ENCODE peak calls at places on chromosomes 2 and 18, in six cellular contexts. One of them, this sample, is unnamed.

GRCh38 chr2:71460595-71461303 is 7.4 kb downstream of the DYSF start:
- DNase-seq in transverse colon: no peak
- DNase-seq in IMR-90: no peak
- DNase-seq in tibial nerve: no peak
- DNase-seq in A549: peak; percentile 60
- DNase-seq in spleen: no peak
- DNase-seq in this sample: peak; percentile 66

GRCh38 chr2:235659767-235660322 is 166.0 kb downstream of the AGAP1 start:
- DNase-seq in A549: no peak
- DNase-seq in spleen: no peak
- DNase-seq in tibial nerve: no peak
- DNase-seq in IMR-90: peak; percentile 93
- DNase-seq in transverse colon: no peak
- DNase-seq in this sample: no peak

GRCh38 chr2:131092409-131093065 is 723 bp downstream of the FAM168B start:
- DNase-seq in A549: no peak
- DNase-seq in tibial nerve: no peak
- DNase-seq in IMR-90: no peak
- DNase-seq in spleen: no peak
- DNase-seq in transverse colon: no peak
- DNase-seq in this sample: no peak

GRCh38 chr2:69961496-69961895 is at the start of gene ASPRV1:
- DNase-seq in A549: no peak
- DNase-seq in spleen: no peak
- DNase-seq in transverse colon: no peak
- DNase-seq in IMR-90: no peak
- DNase-seq in tibial nerve: no peak
- DNase-seq in this sample: no peak

GRCh38 chr2:239873656-239874635 is 151.2 kb downstream of the NDUFA10 start:
- DNase-seq in transverse colon: no peak
- DNase-seq in tibial nerve: no peak
- DNase-seq in IMR-90: no peak
- DNase-seq in spleen: no peak
- DNase-seq in A549: no peak
- DNase-seq in this sample: no peak

GRCh38 chr2:33307659-33308311 is 168.7 kb upstream of the RASGRP3 start:
- DNase-seq in IMR-90: no peak
- DNase-seq in A549: no peak
- DNase-seq in transverse colon: no peak
- DNase-seq in spleen: no peak
- DNase-seq in tibial nerve: no peak
- DNase-seq in this sample: no peak

GRCh38 chr2:236899945-236900640 is 185.6 kb upstream of the COPS8 start:
- DNase-seq in transverse colon: no peak
- DNase-seq in IMR-90: no peak
- DNase-seq in A549: no peak
- DNase-seq in spleen: no peak
- DNase-seq in tibial nerve: no peak
- DNase-seq in this sample: no peak

GRCh38 chr2:200585730-200586643 is at the start of gene AOX1:
- DNase-seq in transverse colon: peak; percentile 47
- DNase-seq in spleen: peak; percentile 84
- DNase-seq in A549: no peak
- DNase-seq in IMR-90: peak; percentile 45
- DNase-seq in tibial nerve: peak; percentile 59
- DNase-seq in this sample: peak; percentile 73

GRCh38 chr2:181123798-181124217 is 143.4 kb downstream of the UBE2E3 start:
- DNase-seq in spleen: no peak
- DNase-seq in tibial nerve: no peak
- DNase-seq in A549: no peak
- DNase-seq in IMR-90: no peak
- DNase-seq in transverse colon: peak; percentile 17
- DNase-seq in this sample: no peak

GRCh38 chr2:149716687-149717086 is 129.1 kb upstream of the MMADHC start:
- DNase-seq in IMR-90: no peak
- DNase-seq in transverse colon: no peak
- DNase-seq in tibial nerve: no peak
- DNase-seq in spleen: no peak
- DNase-seq in A549: no peak
- DNase-seq in this sample: no peak

GRCh38 chr2:65370387-65371093 is 61.9 kb downstream of the SPRED2 start:
- DNase-seq in spleen: no peak
- DNase-seq in IMR-90: no peak
- DNase-seq in A549: no peak
- DNase-seq in transverse colon: no peak
- DNase-seq in tibial nerve: no peak
- DNase-seq in this sample: peak; percentile 33

GRCh38 chr2:16328521-16329190 is 337.0 kb downstream of the CYRIA start:
- DNase-seq in IMR-90: no peak
- DNase-seq in spleen: no peak
- DNase-seq in A549: no peak
- DNase-seq in tibial nerve: no peak
- DNase-seq in transverse colon: no peak
- DNase-seq in this sample: no peak

GRCh38 chr18:48942554-48943261 is 8.1 kb downstream of the SMAD7 start:
- DNase-seq in A549: peak; percentile 94
- DNase-seq in spleen: no peak
- DNase-seq in transverse colon: no peak
- DNase-seq in tibial nerve: no peak
- DNase-seq in IMR-90: peak; percentile 92
- DNase-seq in this sample: no peak

GRCh38 chr2:38935568-38936172 is 46.0 kb downstream of the ARHGEF33 start:
- DNase-seq in A549: no peak
- DNase-seq in IMR-90: peak; percentile 84
- DNase-seq in transverse colon: no peak
- DNase-seq in tibial nerve: no peak
- DNase-seq in spleen: no peak
- DNase-seq in this sample: no peak

GRCh38 chr2:112547333-112547732 is 5.1 kb downstream of the POLR1B start:
- DNase-seq in transverse colon: no peak
- DNase-seq in A549: no peak
- DNase-seq in tibial nerve: no peak
- DNase-seq in spleen: no peak
- DNase-seq in IMR-90: peak; percentile 67
- DNase-seq in this sample: peak; percentile 11

GRCh38 chr2:106701134-106701994 is 184.6 kb downstream of the ST6GAL2 start:
- DNase-seq in spleen: no peak
- DNase-seq in transverse colon: peak; percentile 60
- DNase-seq in A549: no peak
- DNase-seq in IMR-90: no peak
- DNase-seq in tibial nerve: no peak
- DNase-seq in this sample: no peak

GRCh38 chr2:168255866-168256265 is 8.5 kb upstream of the STK39 start:
- DNase-seq in A549: no peak
- DNase-seq in transverse colon: no peak
- DNase-seq in tibial nerve: no peak
- DNase-seq in IMR-90: no peak
- DNase-seq in spleen: no peak
- DNase-seq in this sample: no peak

GRCh38 chr2:5287558-5288334 is 404.4 kb upstream of the SOX11 start:
- DNase-seq in tibial nerve: no peak
- DNase-seq in spleen: no peak
- DNase-seq in A549: no peak
- DNase-seq in IMR-90: no peak
- DNase-seq in transverse colon: no peak
- DNase-seq in this sample: no peak

GRCh38 chr2:26529406-26530070 is 51.6 kb upstream of the OTOF start:
- DNase-seq in A549: no peak
- DNase-seq in tibial nerve: no peak
- DNase-seq in IMR-90: no peak
- DNase-seq in spleen: peak; percentile 41
- DNase-seq in transverse colon: no peak
- DNase-seq in this sample: no peak

GRCh38 chr18:62538881-62539280 is 16.1 kb downstream of the ZCCHC2 start:
- DNase-seq in transverse colon: no peak
- DNase-seq in A549: no peak
- DNase-seq in tibial nerve: no peak
- DNase-seq in spleen: no peak
- DNase-seq in IMR-90: no peak
- DNase-seq in this sample: no peak

GRCh38 chr2:203858176-203858575 is 9.4 kb upstream of the CTLA4 start:
- DNase-seq in A549: no peak
- DNase-seq in transverse colon: no peak
- DNase-seq in tibial nerve: no peak
- DNase-seq in spleen: no peak
- DNase-seq in IMR-90: no peak
- DNase-seq in this sample: no peak

GRCh38 chr2:120066708-120067547 is 54.1 kb downstream of the EPB41L5 start:
- DNase-seq in tibial nerve: no peak
- DNase-seq in spleen: no peak
- DNase-seq in transverse colon: no peak
- DNase-seq in IMR-90: peak; percentile 66
- DNase-seq in A549: peak; percentile 29
- DNase-seq in this sample: no peak

GRCh38 chr2:32284321-32284720 is 6.6 kb downstream of the YIPF4 start:
- DNase-seq in tibial nerve: no peak
- DNase-seq in transverse colon: no peak
- DNase-seq in spleen: no peak
- DNase-seq in A549: no peak
- DNase-seq in IMR-90: peak; percentile 68
- DNase-seq in this sample: no peak

GRCh38 chr2:12613137-12613912 is 103.4 kb upstream of the TRIB2 start:
- DNase-seq in IMR-90: no peak
- DNase-seq in tibial nerve: no peak
- DNase-seq in spleen: no peak
- DNase-seq in A549: no peak
- DNase-seq in transverse colon: no peak
- DNase-seq in this sample: no peak

GRCh38 chr2:182924311-182924710 is 57.9 kb upstream of the FRZB start:
- DNase-seq in tibial nerve: no peak
- DNase-seq in IMR-90: peak; percentile 15
- DNase-seq in A549: no peak
- DNase-seq in transverse colon: no peak
- DNase-seq in spleen: no peak
- DNase-seq in this sample: no peak

DNA sequence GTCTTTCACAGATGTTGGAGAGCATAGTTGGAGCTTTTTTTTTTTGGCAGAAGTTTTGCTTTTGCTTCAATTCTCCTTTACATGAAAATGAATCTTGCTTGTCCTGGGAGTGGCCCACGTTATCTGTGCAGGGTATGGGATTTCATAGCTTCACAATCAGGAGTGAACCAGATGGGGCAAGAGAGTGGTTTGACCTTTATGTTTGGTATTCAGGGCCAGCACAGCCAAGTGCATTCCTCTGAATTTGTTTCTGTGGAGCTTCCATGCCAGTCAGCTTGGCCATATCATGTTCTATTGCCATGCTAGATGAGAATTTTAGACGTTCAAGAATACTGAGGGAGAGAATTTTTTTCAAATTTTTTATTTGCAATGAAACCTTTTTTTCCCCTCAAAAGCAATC is 116.6 kb downstream of the PRPF40A start:
- DNase-seq in A549: no peak
- DNase-seq in tibial nerve: no peak
- DNase-seq in spleen: no peak
- DNase-seq in IMR-90: peak; percentile 32
- DNase-seq in transverse colon: no peak
- DNase-seq in this sample: peak; percentile 31
- H3K27ac ChIP-seq in A549: no peak overlapping the region
- H3K27ac ChIP-seq in tibial nerve: no peak overlapping the region
- H3K27ac ChIP-seq in spleen: no peak overlapping the region
- H3K27ac ChIP-seq in IMR-90: no peak overlapping the region
- H3K27ac ChIP-seq in transverse colon: no peak overlapping the region
- H3K27ac ChIP-seq in this sample: peak overlapping the region; percentile 94

GRCh38 chr2:119063146-119063545 is 95.4 kb downstream of the C1QL2 start:
- DNase-seq in IMR-90: no peak
- DNase-seq in A549: no peak
- DNase-seq in spleen: no peak
- DNase-seq in tibial nerve: no peak
- DNase-seq in transverse colon: no peak
- DNase-seq in this sample: no peak
- TF ChIP-seq POLR2A in IMR-90: no peak
- TF ChIP-seq POLR2A in A549: no peak
- TF ChIP-seq POLR2A in spleen: no peak
- TF ChIP-seq POLR2A in tibial nerve: no peak
- TF ChIP-seq POLR2A in transverse colon: no peak
- TF ChIP-seq POLR2A in this sample: no peak

GRCh38 chr2:170189757-170190156 is 11.8 kb downstream of the MYO3B start:
- DNase-seq in tibial nerve: no peak
- DNase-seq in A549: no peak
- DNase-seq in transverse colon: no peak
- DNase-seq in spleen: no peak
- DNase-seq in IMR-90: no peak
- DNase-seq in this sample: no peak
- H3K9me3 ChIP-seq in tibial nerve: no peaks in the 10 kb centered on the region
- H3K9me3 ChIP-seq in A549: peaks cover 18% of the 10 kb centered on the region
- H3K9me3 ChIP-seq in transverse colon: peaks cover 3% of the 10 kb centered on the region
- H3K9me3 ChIP-seq in spleen: peaks cover 52% of the 10 kb centered on the region
- H3K9me3 ChIP-seq in IMR-90: peaks cover 1% of the 10 kb centered on the region
- H3K9me3 ChIP-seq in this sample: peaks cover 9% of the 10 kb centered on the region

GRCh38 chr2:61456746-61457420 is 14.0 kb downstream of the USP34 start:
- DNase-seq in IMR-90: no peak
- DNase-seq in spleen: no peak
- DNase-seq in tibial nerve: no peak
- DNase-seq in transverse colon: no peak
- DNase-seq in A549: no peak
- DNase-seq in this sample: no peak
- H3K27ac ChIP-seq in IMR-90: no peak overlapping the region
- H3K27ac ChIP-seq in spleen: no peak overlapping the region
- H3K27ac ChIP-seq in tibial nerve: no peak overlapping the region
- H3K27ac ChIP-seq in transverse colon: no peak overlapping the region
- H3K27ac ChIP-seq in A549: peak overlapping the region; percentile 10
- H3K27ac ChIP-seq in this sample: peak overlapping the region; percentile 80

GRCh38 chr2:97993926-97994325 is 1.8 kb downstream of the TMEM131 start:
- DNase-seq in spleen: no peak
- DNase-seq in IMR-90: no peak
- DNase-seq in transverse colon: no peak
- DNase-seq in tibial nerve: no peak
- DNase-seq in A549: no peak
- DNase-seq in this sample: no peak

GRCh38 chr2:97995026-97995733 is 568 bp downstream of the TMEM131 start:
- DNase-seq in transverse colon: peak; percentile 56
- DNase-seq in A549: peak; percentile 44
- DNase-seq in spleen: peak; percentile 93
- DNase-seq in IMR-90: peak; percentile 17
- DNase-seq in tibial nerve: peak; percentile 15
- DNase-seq in this sample: no peak

GRCh38 chr2:97997774-97998392 is 2.1 kb upstream of the TMEM131 start:
- DNase-seq in IMR-90: no peak
- DNase-seq in tibial nerve: no peak
- DNase-seq in transverse colon: no peak
- DNase-seq in spleen: no peak
- DNase-seq in A549: no peak
- DNase-seq in this sample: no peak

GRCh38 chr2:97996679-97997078 is 931 bp upstream of the TMEM131 start:
- DNase-seq in tibial nerve: no peak
- DNase-seq in A549: no peak
- DNase-seq in spleen: peak; percentile 77
- DNase-seq in IMR-90: no peak
- DNase-seq in transverse colon: no peak
- DNase-seq in this sample: no peak

GRCh38 chr2:97995734-97996624 is at the start of gene TMEM131:
- DNase-seq in tibial nerve: peak; percentile 80
- DNase-seq in IMR-90: peak; percentile 93
- DNase-seq in transverse colon: peak; percentile 96
- DNase-seq in spleen: peak; percentile 98
- DNase-seq in A549: peak; percentile 87
- DNase-seq in this sample: peak; percentile 91
- TF ChIP-seq POLR2A in tibial nerve: peak; percentile 65
- TF ChIP-seq POLR2A in IMR-90: no peak
- TF ChIP-seq POLR2A in transverse colon: peak; percentile 68
- TF ChIP-seq POLR2A in spleen: no peak
- TF ChIP-seq POLR2A in A549: peak; percentile 95
- TF ChIP-seq POLR2A in this sample: peak; percentile 68

GRCh38 chr2:118523761-118524160 is 323.7 kb downstream of the EN1 start:
- DNase-seq in IMR-90: no peak
- DNase-seq in spleen: no peak
- DNase-seq in transverse colon: no peak
- DNase-seq in tibial nerve: no peak
- DNase-seq in A549: no peak
- DNase-seq in this sample: no peak
- H3K9me3 ChIP-seq in IMR-90: no peaks in the 10 kb centered on the region
- H3K9me3 ChIP-seq in spleen: peaks cover 38% of the 10 kb centered on the region
- H3K9me3 ChIP-seq in transverse colon: no peaks in the 10 kb centered on the region
- H3K9me3 ChIP-seq in tibial nerve: no peaks in the 10 kb centered on the region
- H3K9me3 ChIP-seq in A549: peaks cover 21% of the 10 kb centered on the region
- H3K9me3 ChIP-seq in this sample: no peaks in the 10 kb centered on the region